ENCODE peak calls at places on chromosome 20, in nine cellular contexts. C, A, V, H, X, S, Y, O and F are unnamed samples.

GRCh38 chr20:53738945-53739798 is 145.5 kb upstream of the ZNF217 start:
- DNase-seq in C (no peak), A (no peak), V (no peak), H (no peak), X (no peak), S (no peak), Y (no peak), O (no peak), F (no peak)

GRCh38 chr20:6134592-6134991 is 11.8 kb upstream of the FERMT1 start:
- DNase-seq in C (no peak), A (no peak), V (no peak), H (no peak), X (no peak), S (no peak), Y (no peak), O (no peak), F (no peak)

GRCh38 chr20:19285424-19285823 is 73.0 kb downstream of the SLC24A3 start:
- DNase-seq in C (no peak), A (no peak), V (no peak), H (peak; percentile 50), X (no peak), S (no peak), Y (no peak), O (no peak), F (no peak)

GRCh38 chr20:20548527-20549266 is 163.7 kb downstream of the RALGAPA2 start:
- DNase-seq in C (no peak), A (no peak), V (no peak), H (no peak), X (no peak), S (no peak), Y (no peak), O (no peak), F (no peak)

GRCh38 chr20:25543068-25543467 is 42.3 kb downstream of the NINL start:
- DNase-seq in C (no peak), A (no peak), V (no peak), H (no peak), X (no peak), S (no peak), Y (no peak), O (no peak), F (no peak)

GRCh38 chr20:50344232-50345071 is 153.8 kb downstream of the CEBPB start:
- DNase-seq in C (no peak), A (no peak), V (no peak), H (no peak), X (no peak), S (no peak), Y (no peak), O (no peak), F (no peak)

GRCh38 chr20:38339993-38340392 is 6.3 kb upstream of the LBP start:
- DNase-seq in C (no peak), A (no peak), V (no peak), H (no peak), X (no peak), S (no peak), Y (no peak), O (no peak), F (no peak)

GRCh38 chr20:58629213-58629575 is 21.9 kb upstream of the STX16 start:
- DNase-seq in C (no peak), A (no peak), V (no peak), H (no peak), X (no peak), S (no peak), Y (no peak), O (no peak), F (no peak)

GRCh38 chr20:32702706-32703425 is 29.1 kb upstream of the C20orf203 start:
- DNase-seq in C (no peak), A (no peak), V (no peak), H (no peak), X (no peak), S (no peak), Y (no peak), O (no peak), F (no peak)

GRCh38 chr20:37711987-37712961 is 18.4 kb downstream of the CTNNBL1 start:
- DNase-seq in C (no peak), A (peak; percentile 34), V (no peak), H (no peak), X (no peak), S (no peak), Y (peak; percentile 38), O (no peak), F (no peak)

GRCh38 chr20:14470977-14471642 is 133.7 kb upstream of the FLRT3 start:
- DNase-seq in C (no peak), A (no peak), V (peak; percentile 32), H (no peak), X (no peak), S (no peak), Y (no peak), O (no peak), F (no peak)

GRCh38 chr20:37986063-37986858 is 47.0 kb downstream of the TTI1 start:
- DNase-seq in C (no peak), A (no peak), V (no peak), H (no peak), X (no peak), S (no peak), Y (no peak), O (no peak), F (no peak)

GRCh38 chr20:34984756-34985261 is 29.1 kb downstream of the MYH7B start:
- DNase-seq in C (no peak), A (no peak), V (peak; percentile 57), H (no peak), X (no peak), S (no peak), Y (peak; percentile 48), O (no peak), F (no peak)

GRCh38 chr20:1810926-1811620 is 84.1 kb upstream of the SIRPA start:
- DNase-seq in C (no peak), A (no peak), V (no peak), H (peak; percentile 58), X (no peak), S (no peak), Y (peak; percentile 19), O (no peak), F (no peak)

GRCh38 chr20:51456511-51457280 is 85.8 kb downstream of the NFATC2 start:
- DNase-seq in C (peak; percentile 98), A (peak; percentile 95), V (peak; percentile 94), H (peak; percentile 95), X (peak; percentile 96), S (no peak), Y (peak; percentile 95), O (no peak), F (no peak)

GRCh38 chr20:12627485-12627884 is 381.3 kb upstream of the SPTLC3 start:
- DNase-seq in C (no peak), A (no peak), V (no peak), H (no peak), X (no peak), S (no peak), Y (no peak), O (no peak), F (no peak)

GRCh38 chr20:12623870-12624269 is 384.9 kb upstream of the SPTLC3 start:
- DNase-seq in C (no peak), A (no peak), V (no peak), H (no peak), X (no peak), S (no peak), Y (no peak), O (no peak), F (no peak)
- TF ChIP-seq CTCF in C (no peak), A (no peak), V (no peak), H (no peak), X (no peak), S (no peak), Y (no peak), O (no peak), F (no peak)

DNA sequence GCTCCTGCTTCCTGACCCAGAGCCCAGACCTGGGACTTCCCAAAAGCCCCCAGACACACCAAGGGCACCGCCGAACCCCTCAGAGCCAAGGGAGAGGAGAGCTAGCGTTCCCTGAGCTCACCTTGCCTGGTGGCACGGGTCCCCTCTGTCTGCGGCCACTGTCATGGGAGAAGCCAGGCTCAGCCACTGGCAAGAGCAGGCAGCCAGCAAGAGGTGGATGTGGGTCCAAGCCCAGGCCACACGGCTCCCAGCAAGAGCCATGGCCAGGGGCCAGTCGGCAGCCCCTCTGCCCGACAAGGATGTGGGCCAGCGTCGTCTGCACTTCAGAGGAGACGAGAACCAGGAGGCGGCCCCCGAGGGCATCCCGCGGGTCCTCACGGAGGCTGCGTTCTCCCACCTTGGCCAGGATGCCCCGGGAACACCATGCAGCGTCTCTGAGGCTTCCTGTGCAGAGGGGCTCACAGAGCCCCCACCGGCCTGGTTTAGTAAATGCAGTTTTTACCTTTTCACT is 2.2 kb upstream of the PPDPF start:
- DNase-seq in C (peak; percentile 20), A (no peak), V (peak; percentile 79), H (no peak), X (no peak), S (no peak), Y (no peak), O (no peak), F (no peak)
- TF ChIP-seq CTCF in C (no peak), A (no peak), V (no peak), H (no peak), X (no peak), S (no peak), Y (no peak), O (no peak), F (no peak)

GRCh38 chr20:3781153-3781910 is at the start of gene SPEF1:
- DNase-seq in C (peak; percentile 74), A (peak; percentile 87), V (peak; percentile 81), H (peak; percentile 87), X (peak; percentile 84), S (peak; percentile 73), Y (peak; percentile 62), O (no peak), F (peak; percentile 90)
- TF ChIP-seq CTCF in C (peak; percentile 70), A (peak; percentile 52), V (peak; percentile 28), H (peak; percentile 63), X (no peak), S (no peak), Y (peak; percentile 44), O (no peak), F (peak; percentile 37)

GRCh38 chr20:45300961-45301360 is 5.7 kb upstream of the RBPJL start:
- DNase-seq in C (no peak), A (no peak), V (no peak), H (no peak), X (no peak), S (peak; percentile 74), Y (no peak), O (no peak), F (peak; percentile 71)
- TF ChIP-seq CTCF in C (no peak), A (peak; percentile 23), V (peak; percentile 13), H (no peak), X (no peak), S (peak; percentile 52), Y (peak; percentile 22), O (no peak), F (peak; percentile 47)

DNA sequence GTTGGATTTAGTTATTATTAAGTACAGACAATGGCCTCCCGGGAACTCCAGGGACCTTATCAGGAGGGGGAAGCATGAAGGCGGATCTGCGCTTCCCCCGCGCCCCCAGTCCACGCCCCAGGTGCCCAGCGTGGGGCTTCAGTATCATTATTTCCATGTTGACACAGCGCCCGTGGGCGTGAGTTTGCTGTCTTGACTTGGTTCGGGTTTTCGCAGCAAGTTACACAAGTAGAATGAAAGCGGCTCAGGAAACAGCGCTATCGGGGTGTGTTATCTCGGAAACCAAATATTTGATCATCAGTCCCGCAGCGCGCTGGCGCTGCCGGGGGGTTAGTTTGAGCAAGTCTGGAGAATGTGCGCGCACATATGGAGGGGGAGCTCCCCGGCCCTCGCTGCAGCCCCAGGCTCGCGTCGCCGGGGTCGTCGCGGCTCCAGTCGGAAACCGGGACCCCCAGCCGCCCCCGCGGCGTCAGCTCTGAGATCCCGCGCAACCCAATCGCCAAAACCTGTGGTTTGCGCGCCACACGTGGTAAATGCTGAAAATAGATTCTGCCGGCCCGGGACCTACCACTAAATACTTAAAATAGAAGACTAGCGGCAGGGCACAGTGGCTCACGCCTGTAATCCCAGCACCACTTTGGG is 2.2 kb downstream of the BMP7 start:
- DNase-seq in C (no peak), A (no peak), V (no peak), H (no peak), X (no peak), S (no peak), Y (peak; percentile 24), O (no peak), F (no peak)
- TF ChIP-seq CTCF in C (no peak), A (no peak), V (no peak), H (no peak), X (no peak), S (no peak), Y (no peak), O (no peak), F (no peak)